ENCODE peak calls at places on chromosome 3, in nine cellular contexts. X is cardiac muscle cell, G is GM06990, U is IMR-90, D is kidney, S is GM20000, M is OCI-LY7, K is right atrium auricular region, T is omental fat pad. B is an unnamed sample.

GRCh38 chr3:86653801-86654200 is 337.1 kb downstream of the VGLL3 start:
- DNase-seq in X (no peak), G (no peak), U (no peak), D (no peak), S (no peak), M (no peak), K (no peak), T (no peak), B (no peak)

GRCh38 chr3:170278632-170279031 is 56.4 kb downstream of the PRKCI start:
- DNase-seq in X (no peak), G (no peak), U (no peak), D (no peak), S (no peak), M (peak), K (no peak), T (no peak), B (no peak)

GRCh38 chr3:81463761-81464160 is 297.7 kb downstream of the GBE1 start:
- DNase-seq in X (no peak), G (no peak), U (no peak), D (no peak), S (no peak), M (no peak), K (no peak), T (no peak), B (no peak)

GRCh38 chr3:107367353-107367752 is 9.9 kb upstream of the CCDC54 start:
- DNase-seq in X (no peak), G (no peak), U (peak), D (no peak), S (no peak), M (peak), K (no peak), T (no peak), B (no peak)

GRCh38 chr3:175404667-175405066 is 545.5 kb downstream of the NAALADL2 start:
- DNase-seq in X (no peak), G (no peak), U (no peak), D (no peak), S (no peak), M (no peak), K (no peak), T (no peak), B (no peak)

GRCh38 chr3:128075516-128076464 is 23.6 kb downstream of the SEC61A1 start:
- DNase-seq in X (peak), G (peak), U (peak), D (peak), S (peak), M (peak), K (peak), T (peak), B (peak)

GRCh38 chr3:151226825-151227224 is 23.8 kb upstream of the GPR171 start:
- DNase-seq in X (no peak), G (no peak), U (no peak), D (no peak), S (no peak), M (no peak), K (no peak), T (no peak), B (no peak)

GRCh38 chr3:123467051-123467450 is 18.2 kb upstream of the ADCY5 start:
- DNase-seq in X (no peak), G (no peak), U (no peak), D (no peak), S (no peak), M (no peak), K (no peak), T (no peak), B (no peak)

GRCh38 chr3:4303187-4304123 is at the start of gene SETMAR:
- DNase-seq in X (peak), G (peak), U (peak), D (peak), S (peak), M (peak), K (peak), T (peak), B (peak)

GRCh38 chr3:118942651-118943050 is 92.0 kb downstream of the IGSF11 start:
- DNase-seq in X (no peak), G (no peak), U (no peak), D (no peak), S (no peak), M (no peak), K (no peak), T (no peak), B (no peak)

GRCh38 chr3:73812054-73812453 is 187.3 kb upstream of the PDZRN3 start:
- DNase-seq in X (no peak), G (no peak), U (no peak), D (no peak), S (no peak), M (no peak), K (no peak), T (no peak), B (no peak)

GRCh38 chr3:38158472-38158871 is 6.9 kb upstream of the OXSR1 start:
- DNase-seq in X (no peak), G (no peak), U (no peak), D (no peak), S (no peak), M (no peak), K (no peak), T (no peak), B (no peak)

GRCh38 chr3:60949146-60949545 is 302.1 kb downstream of the FHIT start:
- DNase-seq in X (no peak), G (no peak), U (no peak), D (no peak), S (no peak), M (no peak), K (no peak), T (no peak), B (no peak)

GRCh38 chr3:23712095-23712494 is 93.7 kb upstream of the UBE2E1 start:
- DNase-seq in X (no peak), G (no peak), U (no peak), D (no peak), S (no peak), M (peak), K (no peak), T (no peak), B (no peak)

GRCh38 chr3:27633224-27633545 is 88.9 kb downstream of the EOMES start:
- DNase-seq in X (no peak), G (no peak), U (peak), D (no peak), S (no peak), M (no peak), K (no peak), T (no peak), B (no peak)

GRCh38 chr3:58271901-58272501 is 34.0 kb upstream of the RPP14 start:
- DNase-seq in X (no peak), G (no peak), U (peak), D (no peak), S (no peak), M (no peak), K (no peak), T (no peak), B (no peak)

GRCh38 chr3:144160627-144161026 is 189.0 kb downstream of the DIPK2A start:
- DNase-seq in X (no peak), G (no peak), U (no peak), D (no peak), S (no peak), M (no peak), K (no peak), T (no peak), B (no peak)

DNA sequence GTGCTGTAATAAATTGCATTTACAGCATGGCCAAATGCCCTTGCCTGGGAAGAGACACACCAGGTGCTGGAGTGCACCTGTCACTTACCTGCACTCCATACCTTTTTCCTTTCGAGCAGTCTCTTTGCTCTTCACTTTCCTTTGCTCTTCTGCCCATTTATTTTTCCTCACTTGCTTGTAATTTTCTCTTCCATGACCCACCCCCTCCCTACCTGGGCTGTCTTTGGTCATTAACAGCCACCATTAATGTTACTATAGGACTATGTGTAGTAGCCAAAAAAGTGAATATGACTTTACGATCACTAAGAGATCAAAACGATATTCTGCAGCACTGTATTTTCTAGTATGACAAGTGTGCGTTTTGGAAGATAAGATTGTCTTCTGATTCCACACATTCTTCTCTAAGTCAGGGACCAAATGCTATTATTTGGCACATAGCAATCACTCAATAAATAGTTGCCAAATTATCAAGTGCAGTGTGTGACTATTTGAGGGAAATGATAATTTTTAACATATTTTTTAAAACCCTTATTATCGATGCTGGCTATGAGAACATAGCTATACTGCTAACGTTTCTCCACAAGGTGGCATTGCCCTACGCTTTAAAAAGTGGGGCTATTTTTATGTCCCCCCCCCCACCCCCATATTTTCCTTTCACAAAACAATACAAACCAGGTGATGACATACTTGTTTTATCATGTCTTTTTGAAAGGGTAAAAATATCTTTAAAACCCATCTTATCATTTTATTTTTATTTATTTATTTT is 114.4 kb downstream of the GHSR start:
- DNase-seq in X (no peak), G (no peak), U (no peak), D (no peak), S (no peak), M (no peak), K (no peak), T (no peak), B (no peak)
- TF ChIP-seq CTCF in X (peak), G (no peak), U (no peak), D (no peak), S (no peak), M (peak), K (peak), T (no peak), B (no peak)

DNA sequence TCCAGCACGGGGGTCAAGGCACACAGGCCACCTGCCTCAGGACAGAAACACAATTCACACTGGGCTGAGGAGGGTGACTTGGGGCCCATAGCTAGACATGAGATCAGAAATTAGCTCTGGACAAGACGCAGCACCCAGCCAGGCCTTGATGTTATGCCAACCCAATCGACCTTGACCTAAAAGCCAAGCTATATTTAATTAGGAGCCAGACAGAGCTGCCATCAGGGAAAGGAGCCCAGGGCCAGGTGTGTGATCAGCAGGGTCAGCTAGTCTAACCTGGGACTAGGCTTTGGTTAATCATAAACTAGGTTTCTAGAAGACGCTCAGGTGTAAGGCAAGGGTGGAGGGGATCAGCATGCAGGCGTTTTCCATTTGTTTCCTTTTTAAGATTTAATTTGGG is 23.9 kb upstream of the SLC25A36 start:
- DNase-seq in X (no peak), G (no peak), U (no peak), D (no peak), S (no peak), M (no peak), K (no peak), T (no peak), B (no peak)
- TF ChIP-seq CTCF in X (no peak), G (no peak), U (no peak), D (no peak), S (no peak), M (no peak), K (no peak), T (no peak), B (no peak)

GRCh38 chr3:89851974-89852621 is 744.7 kb downstream of the EPHA3 start:
- DNase-seq in X (peak), G (no peak), U (peak), D (peak), S (no peak), M (peak), K (no peak), T (no peak), B (no peak)
- TF ChIP-seq CTCF in X (peak), G (no peak), U (peak), D (peak), S (no peak), M (peak), K (peak), T (no peak), B (no peak)

GRCh38 chr3:13258986-13259514 is 161.1 kb downstream of the NUP210 start:
- DNase-seq in X (peak), G (no peak), U (no peak), D (no peak), S (no peak), M (no peak), K (no peak), T (no peak), B (no peak)

GRCh38 chr3:13261908-13262307 is 158.2 kb downstream of the NUP210 start:
- DNase-seq in X (no peak), G (no peak), U (no peak), D (no peak), S (no peak), M (no peak), K (no peak), T (no peak), B (no peak)

GRCh38 chr3:13259831-13260230 is 160.3 kb downstream of the NUP210 start:
- DNase-seq in X (no peak), G (no peak), U (no peak), D (no peak), S (no peak), M (no peak), K (no peak), T (no peak), B (no peak)

GRCh38 chr3:13261104-13261800 is 158.9 kb downstream of the NUP210 start:
- DNase-seq in X (peak), G (no peak), U (no peak), D (no peak), S (no peak), M (no peak), K (no peak), T (no peak), B (no peak)

GRCh38 chr3:13260259-13261103 is 159.6 kb downstream of the NUP210 start:
- DNase-seq in X (no peak), G (no peak), U (no peak), D (no peak), S (no peak), M (peak), K (no peak), T (no peak), B (no peak)
- TF ChIP-seq CTCF in X (no peak), G (peak), U (no peak), D (no peak), S (no peak), M (peak), K (no peak), T (no peak), B (no peak)

GRCh38 chr3:39180183-39180545 is 12.2 kb downstream of the XIRP1 start:
- DNase-seq in X (no peak), G (no peak), U (no peak), D (no peak), S (peak), M (no peak), K (no peak), T (no peak), B (no peak)

GRCh38 chr3:39183231-39184080 is 8.9 kb downstream of the XIRP1 start:
- DNase-seq in X (no peak), G (no peak), U (no peak), D (no peak), S (no peak), M (peak), K (peak), T (no peak), B (no peak)

GRCh38 chr3:39178553-39178952 is 13.8 kb downstream of the XIRP1 start:
- DNase-seq in X (no peak), G (no peak), U (peak), D (no peak), S (peak), M (no peak), K (no peak), T (no peak), B (no peak)

GRCh38 chr3:39181408-39182335 is 10.7 kb downstream of the XIRP1 start:
- DNase-seq in X (no peak), G (no peak), U (no peak), D (no peak), S (peak), M (peak), K (no peak), T (no peak), B (no peak)

DNA sequence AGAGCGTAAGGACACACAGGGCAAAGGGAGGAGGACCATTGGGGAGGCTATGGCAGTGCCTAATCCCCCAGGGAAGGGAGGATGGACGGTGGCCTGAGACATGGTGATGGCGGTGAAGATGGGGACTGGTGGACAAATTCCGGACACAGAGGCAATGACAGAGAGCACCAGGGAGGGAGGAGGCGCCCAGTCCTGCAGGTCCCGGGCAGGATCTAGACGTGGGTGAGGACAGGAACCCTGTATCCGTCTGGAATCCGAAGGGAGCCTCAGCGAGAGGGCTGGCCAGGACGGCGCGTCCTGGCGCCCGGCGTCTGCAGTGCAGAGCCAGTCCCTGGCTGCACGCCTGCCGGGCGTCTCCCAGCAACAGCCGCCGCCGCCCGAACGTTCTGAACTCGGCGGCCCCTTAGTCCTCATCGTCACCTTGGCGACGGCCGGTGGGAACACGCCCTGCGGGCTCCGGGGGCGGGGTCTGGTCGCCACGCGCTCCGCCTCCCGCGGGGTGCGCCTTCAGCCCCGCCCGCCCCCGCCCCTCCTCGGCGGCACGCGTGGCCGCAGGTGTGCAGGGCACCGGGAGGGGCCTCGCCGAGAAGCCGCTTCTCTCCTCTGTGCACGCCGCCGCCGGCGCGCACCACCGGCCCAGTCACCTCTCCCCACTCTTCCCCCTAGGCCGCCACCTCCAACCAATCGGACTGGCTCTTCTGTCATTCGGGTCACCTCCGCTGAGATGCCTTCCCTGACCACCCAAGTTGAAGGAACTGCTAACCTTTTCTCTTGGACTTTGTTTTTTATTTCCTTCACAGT is 11.6 kb downstream of the XIRP1 start:
- DNase-seq in X (peak), G (peak), U (peak), D (peak), S (peak), M (peak), K (peak), T (peak), B (peak)
- TF ChIP-seq CTCF in X (peak), G (no peak), U (peak), D (no peak), S (no peak), M (no peak), K (peak), T (no peak), B (no peak)

DNA sequence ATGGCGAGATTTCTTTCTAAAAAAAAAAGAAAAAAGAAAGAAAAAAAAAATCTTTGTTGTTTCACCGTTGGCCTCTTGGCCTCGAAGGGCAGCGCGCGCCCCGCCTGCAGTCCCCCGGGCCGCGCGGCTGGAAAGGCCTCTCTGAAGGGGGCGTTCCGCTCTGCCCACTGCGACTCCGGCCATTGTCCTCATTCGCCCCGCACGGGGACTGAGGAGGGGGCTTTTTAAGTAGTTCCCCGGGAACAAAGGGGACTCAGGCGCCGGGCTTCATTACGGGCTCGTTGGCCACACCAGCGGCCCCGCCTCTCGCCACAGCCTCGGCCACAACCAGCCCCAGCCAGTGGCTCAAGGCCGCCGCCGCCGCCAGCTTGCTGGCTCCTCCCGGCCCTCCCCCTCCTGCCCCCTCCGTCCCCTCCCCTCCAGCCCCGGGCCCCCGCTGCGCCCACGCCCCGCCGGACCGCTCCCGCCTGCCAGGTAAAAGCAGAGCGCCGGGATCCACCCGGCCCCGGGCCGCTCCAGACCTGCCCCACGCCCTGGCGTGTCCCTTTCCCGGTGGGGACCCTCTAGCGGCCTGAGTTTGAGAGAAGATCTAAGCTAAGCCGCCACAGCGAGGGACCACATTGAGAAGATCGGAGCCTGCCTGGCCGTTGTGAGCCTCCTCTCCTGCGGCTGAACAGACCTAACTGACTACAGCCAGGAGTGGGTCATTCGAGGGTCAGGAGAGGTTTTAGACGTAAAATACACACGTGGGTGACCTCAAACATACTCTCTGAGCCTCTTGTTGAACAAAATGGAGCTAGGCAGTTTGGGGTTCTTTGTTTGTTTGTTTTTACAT is 54.1 kb downstream of the CPN2 start:
- DNase-seq in X (no peak), G (no peak), U (no peak), D (peak), S (no peak), M (no peak), K (no peak), T (no peak), B (no peak)
- TF ChIP-seq CTCF in X (no peak), G (no peak), U (no peak), D (no peak), S (no peak), M (no peak), K (no peak), T (no peak), B (no peak)

B was measured in GM13976.